ENCODE peak calls at places on chromosomes 6 and 20, in six cellular contexts. T, N, V, P, Z and J are unnamed samples.
A peak's percentile ranks its signal among the peaks of the same experiment; 100 is the strongest.

GRCh38 chr20:32017711-32018251 is 7.5 kb downstream of the CCM2L start:
- DNase-seq in T (peak; percentile 93), P (no peak), V (peak; percentile 85), Z (peak; percentile 76), N (peak; percentile 69), J (peak; percentile 100)

GRCh38 chr6:35368038-35368887 is 25.9 kb downstream of the PPARD start:
- DNase-seq in Z (no peak), V (no peak), P (no peak), N (peak; percentile 96), T (no peak), J (no peak)

GRCh38 chr6:87879144-87879861 is 168.3 kb upstream of the SPACA1 start:
- DNase-seq in Z (no peak), V (no peak), T (no peak), P (no peak), N (no peak), J (no peak)

GRCh38 chr6:32885698-32886286 is 31.8 kb downstream of the PSMB9 start:
- DNase-seq in P (peak; percentile 23), N (peak; percentile 77), Z (peak; percentile 31), T (no peak), V (no peak), J (peak; percentile 82)

GRCh38 chr6:150403458-150404245 is 34.8 kb downstream of the IYD start:
- DNase-seq in T (no peak), N (no peak), V (no peak), P (no peak), Z (no peak), J (no peak)

GRCh38 chr6:33264015-33264414 is 7.7 kb downstream of the VPS52 start:
- DNase-seq in T (no peak), P (no peak), N (no peak), Z (no peak), V (no peak), J (no peak)

GRCh38 chr6:154450498-154450897 is 60.0 kb downstream of the CNKSR3 start:
- DNase-seq in T (no peak), Z (no peak), V (no peak), N (no peak), P (no peak), J (no peak)

GRCh38 chr6:17724341-17724740 is 17.6 kb upstream of the NUP153 start:
- DNase-seq in T (no peak), Z (no peak), N (no peak), P (no peak), V (no peak), J (no peak)

GRCh38 chr6:64175311-64175710 is 539.7 kb downstream of the PHF3 start:
- DNase-seq in Z (no peak), V (no peak), T (no peak), N (no peak), P (no peak), J (no peak)

GRCh38 chr20:54078296-54078695 is 7.9 kb upstream of the BCAS1 start:
- DNase-seq in V (no peak), Z (no peak), N (peak; percentile 49), P (no peak), T (no peak), J (no peak)

GRCh38 chr6:44704240-44705150 is 317.0 kb downstream of the CDC5L start:
- DNase-seq in P (peak; percentile 71), N (no peak), V (no peak), T (no peak), Z (no peak), J (no peak)

GRCh38 chr6:161985911-161986310 is 712.0 kb upstream of the AGPAT4 start:
- DNase-seq in Z (no peak), N (no peak), V (no peak), T (no peak), P (no peak), J (no peak)

GRCh38 chr20:15930324-15931305 is 642.6 kb downstream of the KIF16B start:
- DNase-seq in V (no peak), Z (no peak), T (no peak), P (no peak), N (peak; percentile 28), J (peak; percentile 69)

GRCh38 chr6:101544286-101544685 is 150.8 kb downstream of the GRIK2 start:
- DNase-seq in P (no peak), Z (no peak), V (no peak), T (no peak), N (no peak), J (no peak)

GRCh38 chr6:20497200-20497820 is 36.9 kb upstream of the CDKAL1 start:
- DNase-seq in N (no peak), T (no peak), V (no peak), Z (no peak), P (no peak), J (no peak)

GRCh38 chr6:25150031-25150430 is 129.1 kb upstream of the CARMIL1 start:
- DNase-seq in P (no peak), Z (no peak), N (no peak), V (no peak), T (no peak), J (no peak)

GRCh38 chr6:90891338-90891715 is 304.5 kb upstream of the MAP3K7 start:
- DNase-seq in Z (no peak), N (no peak), T (no peak), P (no peak), V (no peak), J (no peak)

GRCh38 chr20:47318596-47319516 is 37.6 kb downstream of the ZMYND8 start:
- DNase-seq in Z (peak; percentile 56), P (no peak), N (peak; percentile 62), V (peak; percentile 77), T (peak; percentile 58), J (peak; percentile 83)

GRCh38 chr6:89371849-89372505 is 19.5 kb upstream of the UBE2J1 start:
- DNase-seq in Z (peak; percentile 68), V (peak; percentile 92), T (peak; percentile 90), N (peak; percentile 47), P (no peak), J (peak; percentile 89)

GRCh38 chr6:90605749-90606344 is 19.0 kb upstream of the MAP3K7 start:
- DNase-seq in N (no peak), P (no peak), Z (no peak), T (no peak), V (no peak), J (peak; percentile 28)

GRCh38 chr6:84356907-84357306 is 129.5 kb upstream of the CEP162 start:
- DNase-seq in N (no peak), Z (no peak), T (no peak), P (no peak), V (no peak), J (no peak)

GRCh38 chr20:24533449-24533848 is 64.0 kb downstream of the SYNDIG1 start:
- DNase-seq in T (peak; percentile 22), P (no peak), V (no peak), Z (no peak), N (no peak), J (peak; percentile 34)

DNA sequence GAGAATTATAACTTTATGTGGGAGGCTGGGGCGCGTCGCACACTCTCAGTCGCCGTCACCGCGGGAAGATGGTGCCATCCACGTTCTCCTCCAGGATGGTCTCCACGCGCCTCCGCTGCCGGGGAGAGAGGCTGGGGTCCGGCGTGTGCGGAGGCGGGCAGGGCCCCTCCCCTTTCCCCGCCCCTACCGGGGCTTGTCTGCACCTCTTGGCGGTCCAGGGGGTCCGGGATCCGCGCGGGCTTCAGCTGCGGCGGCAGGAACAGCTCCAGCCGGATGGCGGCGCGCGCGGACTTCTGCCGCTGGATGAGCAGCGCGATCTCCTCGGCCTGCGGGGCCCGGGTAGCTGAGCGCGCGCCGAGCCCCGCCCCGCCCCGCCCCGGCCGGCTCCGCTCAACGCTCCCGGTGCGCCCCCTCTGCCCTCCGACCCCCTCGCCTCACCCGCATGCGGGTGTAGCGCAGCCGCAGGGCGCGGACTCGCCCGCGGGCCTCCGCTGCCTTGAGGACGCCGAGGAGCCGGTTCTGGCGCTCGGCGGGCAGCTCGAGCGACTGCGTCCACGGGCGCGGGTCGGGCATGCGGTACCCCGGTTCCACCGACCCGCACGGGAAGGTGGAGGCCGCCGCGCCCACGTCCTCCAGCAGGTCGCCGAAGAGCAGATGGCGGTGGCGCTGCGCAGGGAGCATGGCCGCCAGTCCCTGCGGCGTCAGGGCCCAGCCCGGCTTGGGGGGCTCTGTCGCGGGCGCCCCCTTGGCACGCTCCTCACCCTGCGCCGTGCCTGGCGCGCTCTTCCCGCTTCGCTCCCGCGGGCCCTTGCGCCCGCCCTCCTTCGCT is 604 bp downstream of the LKAAEAR1 start:
- DNase-seq in P (no peak), Z (peak; percentile 89), V (peak; percentile 87), N (peak; percentile 67), T (peak; percentile 82), J (peak; percentile 93)
- TF ChIP-seq CREB1 in P (no peak), Z (no peak), V (no peak), N (no peak), T (no peak), J (no peak)

GRCh38 chr6:126805861-126806260 is 312.6 kb upstream of the RSPO3 start:
- DNase-seq in P (no peak), Z (no peak), N (no peak), V (no peak), T (no peak), J (no peak)
- TF ChIP-seq CREB1 in P (no peak), Z (no peak), N (no peak), V (no peak), T (no peak), J (no peak)

DNA sequence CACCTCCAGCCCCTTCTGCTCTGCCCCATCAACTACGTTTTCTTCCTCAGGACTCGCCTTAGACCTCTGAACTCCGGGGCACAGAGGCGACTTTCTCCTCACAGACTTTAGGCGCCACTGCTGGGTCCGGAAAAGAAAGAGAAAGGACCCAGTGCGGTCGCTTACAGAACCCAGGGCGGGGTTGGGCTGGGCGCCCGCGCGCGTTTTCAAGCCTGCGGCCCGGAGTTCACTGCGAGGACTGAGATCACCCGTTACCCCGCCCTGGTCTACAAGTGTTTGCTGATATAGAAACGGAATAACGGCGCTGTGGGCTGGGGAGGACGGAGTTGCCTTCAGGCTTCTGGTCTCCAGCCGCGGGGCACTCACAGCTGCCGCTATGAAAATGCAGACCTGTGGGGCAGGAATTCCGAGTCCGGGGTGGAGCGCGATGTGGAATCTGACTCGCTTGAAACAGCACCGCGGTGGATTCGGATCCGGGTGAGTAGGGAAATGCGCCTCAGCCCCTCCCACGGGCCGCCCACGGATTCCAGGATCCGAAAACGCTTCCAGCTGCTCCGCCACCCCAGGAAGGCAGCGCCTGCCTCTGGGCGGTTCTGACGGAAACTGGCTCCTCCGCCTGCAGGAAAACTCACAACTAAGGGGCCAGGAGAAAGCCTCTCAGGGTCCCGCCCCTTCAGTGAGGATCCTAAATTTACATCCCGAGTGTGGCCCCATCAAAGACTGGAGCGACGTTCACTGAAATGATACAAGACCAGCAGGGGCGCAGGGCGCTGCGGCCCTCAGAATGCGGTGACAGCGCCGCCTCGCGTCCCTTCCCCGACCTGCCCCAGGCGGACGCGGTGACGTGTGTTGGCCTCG is 29.4 kb downstream of the HLA-F start:
- DNase-seq in Z (peak; percentile 87), T (peak; percentile 92), P (peak; percentile 54), V (peak; percentile 91), N (peak; percentile 80), J (peak; percentile 98)
- TF ChIP-seq CREB1 in Z (peak; percentile 84), T (no peak), P (peak; percentile 74), V (peak; percentile 87), N (no peak), J (peak; percentile 89)

GRCh38 chr20:20224806-20225205 is 143.1 kb upstream of the INSM1 start:
- DNase-seq in N (no peak), T (no peak), P (no peak), Z (no peak), V (no peak), J (no peak)

GRCh38 chr20:20223981-20224380 is 143.9 kb upstream of the INSM1 start:
- DNase-seq in Z (no peak), T (no peak), N (no peak), P (no peak), V (no peak), J (no peak)

GRCh38 chr20:20226554-20226953 is 141.3 kb upstream of the INSM1 start:
- DNase-seq in T (no peak), P (no peak), V (no peak), N (no peak), Z (no peak), J (no peak)

GRCh38 chr20:20227013-20227571 is 140.8 kb upstream of the INSM1 start:
- DNase-seq in Z (no peak), N (no peak), P (no peak), T (no peak), V (no peak), J (no peak)

GRCh38 chr20:20225325-20225724 is 142.6 kb upstream of the INSM1 start:
- DNase-seq in V (no peak), T (no peak), Z (no peak), N (no peak), P (no peak), J (peak; percentile 57)
- TF ChIP-seq CREB1 in V (no peak), T (no peak), Z (no peak), N (no peak), P (no peak), J (no peak)